ENCODE peak calls at places on chromosomes 16 and 17, in six cellular contexts. O, V, U, D, L and X are unnamed samples.

GRCh38 chr17:38428643-38429371 is 543 bp downstream of the ARHGAP23 start:
- DNase-seq in O (no peak), V (peak), U (peak), D (peak), L (no peak), X (peak)

GRCh38 chr16:77967054-77968035 is 55.0 kb upstream of the CLEC3A start:
- DNase-seq in O (no peak), V (no peak), U (no peak), D (no peak), L (peak), X (no peak)

GRCh38 chr17:35087731-35088646 is 24.5 kb upstream of the RFFL start:
- DNase-seq in O (no peak), V (peak), U (peak), D (peak), L (no peak), X (peak)

GRCh38 chr16:58494981-58495860 is 4.7 kb upstream of the NDRG4 start:
- DNase-seq in O (peak), V (peak), U (peak), D (peak), L (peak), X (no peak)

GRCh38 chr16:64475627-64476351 is 646.1 kb downstream of the CDH11 start:
- DNase-seq in O (no peak), V (no peak), U (peak), D (no peak), L (no peak), X (no peak)

GRCh38 chr17:7173687-7174602 is 5.2 kb downstream of the ASGR1 start:
- DNase-seq in O (no peak), V (peak), U (peak), D (no peak), L (no peak), X (peak)

GRCh38 chr17:42760652-42761581 is at the start of gene RAMP2:
- DNase-seq in O (no peak), V (peak), U (no peak), D (no peak), L (no peak), X (no peak)

GRCh38 chr16:25771812-25772568 is 80.2 kb downstream of the HS3ST4 start:
- DNase-seq in O (no peak), V (no peak), U (no peak), D (no peak), L (no peak), X (no peak)

GRCh38 chr16:54822502-54823291 is 108.0 kb upstream of the IRX5 start:
- DNase-seq in O (no peak), V (no peak), U (no peak), D (no peak), L (no peak), X (no peak)

GRCh38 chr16:57303910-57304168 is 19.4 kb upstream of the PLLP start:
- DNase-seq in O (no peak), V (no peak), U (no peak), D (no peak), L (no peak), X (no peak)

GRCh38 chr17:76826290-76827138 is 41.7 kb upstream of the MGAT5B start:
- DNase-seq in O (no peak), V (no peak), U (no peak), D (no peak), L (no peak), X (no peak)

GRCh38 chr17:63514477-63514876 is 8.7 kb upstream of the KCNH6 start:
- DNase-seq in O (no peak), V (no peak), U (no peak), D (no peak), L (no peak), X (no peak)

GRCh38 chr16:396605-397004 is 394 bp upstream of the NME4 start:
- DNase-seq in O (no peak), V (no peak), U (peak), D (no peak), L (no peak), X (no peak)

GRCh38 chr17:28613916-28614315 is at the start of gene RSKR:
- DNase-seq in O (no peak), V (no peak), U (no peak), D (no peak), L (no peak), X (no peak)

GRCh38 chr17:20922128-20922670 is 120.6 kb downstream of the USP22 start:
- DNase-seq in O (no peak), V (no peak), U (peak), D (no peak), L (no peak), X (no peak)

GRCh38 chr17:54085020-54085419 is 262.3 kb downstream of the KIF2B start:
- DNase-seq in O (no peak), V (no peak), U (no peak), D (no peak), L (no peak), X (no peak)

GRCh38 chr17:55454906-55455474 is 33.4 kb upstream of the MMD start:
- DNase-seq in O (no peak), V (no peak), U (peak), D (no peak), L (no peak), X (no peak)

GRCh38 chr16:12557808-12558207 is 245.9 kb downstream of the CPPED1 start:
- DNase-seq in O (no peak), V (no peak), U (no peak), D (peak), L (no peak), X (no peak)

GRCh38 chr17:73308017-73308823 is 3.6 kb downstream of the CDC42EP4 start:
- DNase-seq in O (peak), V (peak), U (peak), D (no peak), L (no peak), X (peak)
- H3K4me3 ChIP-seq in O (peak), V (no peak), U (peak), D (no peak), L (peak), X (peak)

GRCh38 chr17:18006495-18007239 is 32.3 kb downstream of the ATPAF2 start:
- DNase-seq in O (no peak), V (no peak), U (no peak), D (no peak), L (no peak), X (no peak)
- H3K4me3 ChIP-seq in O (no peak), V (no peak), U (no peak), D (no peak), L (no peak), X (no peak)

DNA sequence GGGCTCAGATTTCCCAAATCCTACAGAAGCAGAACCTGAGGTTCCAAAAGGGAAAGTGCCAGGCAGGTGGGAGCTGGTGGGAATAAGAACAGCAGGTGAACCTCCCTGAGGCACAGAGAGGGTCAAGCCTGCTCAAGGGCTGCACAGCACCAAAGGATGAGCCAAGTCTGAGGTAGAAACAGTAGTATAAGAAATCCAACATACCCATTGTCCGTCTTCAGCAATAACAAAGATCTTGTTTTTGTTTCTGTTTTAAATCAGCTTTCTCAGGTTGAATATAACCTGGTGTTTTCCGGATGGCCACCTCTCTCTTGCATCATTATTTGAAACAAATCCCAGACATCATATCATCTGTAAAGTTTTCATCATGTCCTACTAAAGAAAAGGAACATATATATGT is 10.6 kb upstream of the CES3 start:
- DNase-seq in O (no peak), V (no peak), U (no peak), D (no peak), L (no peak), X (no peak)
- H3K4me3 ChIP-seq in O (no peak), V (no peak), U (no peak), D (no peak), L (no peak), X (no peak)

GRCh38 chr17:80497726-80498241 is 21.4 kb upstream of the NPTX1 start:
- DNase-seq in O (no peak), V (no peak), U (no peak), D (peak), L (no peak), X (no peak)
- H3K4me3 ChIP-seq in O (peak), V (no peak), U (no peak), D (peak), L (no peak), X (no peak)

DNA sequence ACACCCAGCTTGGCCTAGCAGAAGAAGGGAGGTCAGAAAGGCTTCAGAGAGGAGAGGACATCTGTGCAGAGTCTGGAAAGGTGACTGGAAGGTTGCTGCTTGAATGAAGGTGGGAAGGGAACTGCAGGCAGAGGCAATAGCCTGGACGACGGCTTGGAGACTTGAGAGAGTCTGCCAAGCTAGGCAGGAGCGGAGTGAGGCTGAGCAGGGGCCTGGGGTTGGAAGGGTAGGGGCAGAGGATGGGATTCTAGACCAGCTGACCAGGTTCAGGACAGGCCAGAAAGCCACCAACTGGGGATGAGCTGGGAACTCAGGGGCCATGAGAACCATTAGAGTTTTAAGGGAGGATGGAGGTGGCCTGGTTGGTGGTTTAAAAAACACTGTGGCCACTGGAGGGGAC is 339 bp upstream of the SGCA start:
- DNase-seq in O (no peak), V (peak), U (no peak), D (no peak), L (no peak), X (no peak)
- H3K4me3 ChIP-seq in O (peak), V (no peak), U (no peak), D (no peak), L (no peak), X (no peak)

GRCh38 chr17:83089322-83090156 is 10.1 kb downstream of the METRNL start:
- DNase-seq in O (no peak), V (no peak), U (no peak), D (no peak), L (no peak), X (no peak)
- H3K4me3 ChIP-seq in O (no peak), V (no peak), U (no peak), D (no peak), L (no peak), X (no peak)

DNA sequence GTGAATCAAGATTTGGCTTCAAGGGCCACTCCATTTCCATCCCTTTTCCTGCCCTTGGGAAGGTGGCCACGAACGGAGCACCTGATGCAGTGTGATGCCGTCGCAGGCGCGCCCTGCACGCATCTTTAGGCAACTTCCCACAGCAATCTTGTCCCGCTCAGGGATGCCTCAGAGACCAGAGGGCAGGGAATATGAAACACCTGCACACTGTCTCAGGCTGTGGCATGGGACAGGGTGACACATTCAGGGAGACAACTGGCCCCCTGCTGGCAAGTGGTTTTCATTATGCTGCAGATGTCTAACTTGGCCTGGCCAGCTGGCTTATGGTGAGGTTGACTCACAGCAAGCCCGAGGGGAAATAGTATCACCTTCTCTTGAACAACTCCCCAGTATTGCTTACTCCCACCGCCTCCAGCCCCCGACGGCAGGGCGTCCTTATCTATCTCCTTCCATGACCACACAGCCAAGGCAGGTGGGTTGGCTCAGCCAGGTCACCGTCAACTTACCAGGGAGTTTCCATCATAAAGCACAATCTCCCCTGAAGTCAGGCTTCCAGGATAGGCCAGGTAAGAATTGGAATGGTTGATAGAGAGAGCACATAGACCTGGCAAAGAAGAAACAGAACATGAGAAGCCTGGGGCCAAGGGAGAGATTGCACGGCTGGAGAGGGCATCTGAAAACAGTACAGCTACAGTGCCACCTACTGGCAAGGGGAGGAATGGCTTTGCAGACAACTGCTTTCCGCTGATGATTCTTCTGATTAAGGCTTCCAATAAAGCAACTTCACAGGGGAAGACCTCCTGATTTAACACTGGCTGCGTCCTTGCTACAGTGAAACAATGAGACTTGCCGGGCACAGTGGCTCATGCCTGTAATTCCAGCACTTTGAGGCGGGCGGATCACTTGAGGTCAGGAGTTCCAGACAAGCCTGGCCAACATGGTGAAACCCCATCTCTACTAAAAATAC is 21.1 kb downstream of the WIPI1 start:
- DNase-seq in O (no peak), V (peak), U (peak), D (peak), L (peak), X (peak)
- H3K4me3 ChIP-seq in O (no peak), V (no peak), U (no peak), D (peak), L (no peak), X (no peak)

GRCh38 chr17:3639981-3640596 is 3.5 kb downstream of the CTNS start:
- DNase-seq in O (no peak), V (peak), U (peak), D (peak), L (no peak), X (no peak)
- H3K4me3 ChIP-seq in O (no peak), V (no peak), U (no peak), D (no peak), L (no peak), X (no peak)

GRCh38 chr16:1610841-1611653 is 825 bp downstream of the IFT140 start:
- DNase-seq in O (no peak), V (no peak), U (no peak), D (peak), L (no peak), X (no peak)
- H3K4me3 ChIP-seq in O (peak), V (no peak), U (peak), D (peak), L (peak), X (peak)